ENCODE peak calls at places on chromosomes 5 and 9, in eight cellular contexts. Y is GF-D8; H is mesenteric fat pad; M is GM12891; C is activated CD4-positive, alpha-beta T cell treated with anti-CD3 and anti-CD28 coated beads for 4 hours; I is left ventricle myocardium inferior; Q is stimulated activated CD4-positive, alpha-beta T cell treated with anti-CD3 and anti-CD28 coated beads, TNF-alpha, amount 100 ng/mL, for 1 hour; L is T follicular helper cell. D is an unnamed sample.

GRCh38 chr9:4575997-4576396 is 85.7 kb downstream of the SLC1A1 start:
- DNase-seq in Y (no peak), H (no peak), M (no peak), C (no peak), I (no peak), Q (no peak), L (no peak), D (no peak)

GRCh38 chr9:37790096-37790495 is 5.2 kb upstream of the EXOSC3 start:
- DNase-seq in Y (no peak), H (no peak), M (no peak), C (no peak), I (no peak), Q (no peak), L (no peak), D (no peak)

GRCh38 chr5:116766470-116766947 is 191.9 kb upstream of the SEMA6A start:
- DNase-seq in Y (no peak), H (no peak), M (no peak), C (no peak), I (no peak), Q (no peak), L (no peak), D (peak)

GRCh38 chr5:154794525-154795234 is 39.5 kb downstream of the LARP1 start:
- DNase-seq in Y (no peak), H (no peak), M (no peak), C (no peak), I (no peak), Q (no peak), L (no peak), D (no peak)

GRCh38 chr5:34483442-34484033 is 172.6 kb upstream of the RAI14 start:
- DNase-seq in Y (no peak), H (no peak), M (no peak), C (no peak), I (no peak), Q (no peak), L (no peak), D (no peak)

GRCh38 chr5:150120617-150121447 is 34.5 kb upstream of the CSF1R start:
- DNase-seq in Y (no peak), H (peak), M (no peak), C (no peak), I (no peak), Q (no peak), L (no peak), D (no peak)

GRCh38 chr5:135393691-135394090 is 5.3 kb downstream of the MACROH2A1 start:
- DNase-seq in Y (no peak), H (no peak), M (no peak), C (no peak), I (no peak), Q (no peak), L (no peak), D (no peak)

GRCh38 chr5:150164640-150165039 is 1.9 kb upstream of the CDX1 start:
- DNase-seq in Y (no peak), H (no peak), M (no peak), C (no peak), I (peak), Q (no peak), L (no peak), D (no peak)

GRCh38 chr5:4207456-4207855 is 611.8 kb downstream of the IRX1 start:
- DNase-seq in Y (no peak), H (no peak), M (no peak), C (no peak), I (no peak), Q (no peak), L (no peak), D (no peak)